ENCODE peak calls at places on chromosomes 16 and 17, in six cellular contexts. M is RWPE1, O is GM23338, L is lung, T is A549, K is SK-N-SH. S is an unnamed sample.

GRCh38 chr17:41583137-41584127 is 3.3 kb downstream of the KRT14 start:
- DNase-seq in M (no peak), T (no peak), O (no peak), K (no peak), L (no peak), S (no peak)

GRCh38 chr16:9258423-9259051 is 167.1 kb downstream of the HAPSTR1 start:
- DNase-seq in L (peak; percentile 30), T (peak; percentile 52), M (peak; percentile 32), K (peak; percentile 63), O (peak; percentile 87), S (no peak)

GRCh38 chr16:80720759-80721470 is 83.5 kb downstream of the CDYL2 start:
- DNase-seq in M (no peak), L (no peak), T (no peak), O (no peak), K (no peak), S (no peak)

GRCh38 chr17:38508570-38508950 is 80.3 kb downstream of the ARHGAP23 start:
- DNase-seq in O (peak; percentile 62), L (no peak), K (no peak), T (no peak), M (no peak), S (no peak)

GRCh38 chr16:11833951-11834695 is 17.2 kb downstream of the RSL1D1 start:
- DNase-seq in M (peak; percentile 61), L (no peak), O (no peak), K (no peak), T (peak; percentile 24), S (no peak)

GRCh38 chr17:79888811-79889634 is 49.8 kb upstream of the CBX4 start:
- DNase-seq in O (no peak), M (no peak), T (no peak), K (peak; percentile 14), L (no peak), S (no peak)

GRCh38 chr17:17523001-17523713 is 27.0 kb upstream of the RASD1 start:
- DNase-seq in T (no peak), L (no peak), O (peak; percentile 25), M (no peak), K (no peak), S (no peak)

GRCh38 chr17:77364381-77364911 is 223.7 kb downstream of the SEC14L1 start:
- DNase-seq in K (no peak), O (no peak), L (no peak), M (no peak), T (no peak), S (no peak)

GRCh38 chr16:68005786-68006286 is 6.6 kb upstream of the DPEP2 start:
- DNase-seq in L (peak; percentile 54), M (peak; percentile 33), T (no peak), O (peak; percentile 29), K (no peak), S (no peak)

GRCh38 chr17:61495161-61495857 is 43.1 kb downstream of the TBX4 start:
- DNase-seq in T (no peak), L (no peak), K (no peak), M (peak; percentile 57), O (no peak), S (no peak)

GRCh38 chr16:56637814-56638750 is at the start of gene MT1A:
- DNase-seq in M (no peak), L (peak; percentile 78), T (peak; percentile 40), K (peak; percentile 74), O (peak; percentile 79), S (no peak)

GRCh38 chr17:51346218-51346982 is 86.1 kb downstream of the UTP18 start:
- DNase-seq in M (no peak), K (no peak), O (no peak), T (no peak), L (no peak), S (peak; percentile 73)

GRCh38 chr17:31596382-31597323 is 205.2 kb downstream of the RAB11FIP4 start:
- DNase-seq in L (peak; percentile 34), M (peak; percentile 93), O (peak; percentile 32), T (peak; percentile 86), K (no peak), S (peak; percentile 51)

GRCh38 chr16:69698404-69698803 is 28.0 kb downstream of the NQO1 start:
- DNase-seq in T (no peak), K (no peak), L (no peak), M (no peak), O (no peak), S (no peak)

GRCh38 chr17:48624544-48625501 is 1.3 kb downstream of the HOXB9 start:
- DNase-seq in T (peak; percentile 50), M (no peak), L (no peak), K (peak; percentile 73), O (peak; percentile 82), S (no peak)

GRCh38 chr17:46191332-46192210 is 1.7 kb downstream of the KANSL1 start:
- DNase-seq in K (peak; percentile 71), L (no peak), M (peak; percentile 73), O (peak; percentile 91), T (peak; percentile 64), S (peak; percentile 53)

GRCh38 chr16:68490829-68491575 is 42.7 kb upstream of the SMPD3 start:
- DNase-seq in T (peak; percentile 27), K (no peak), O (peak; percentile 28), M (peak; percentile 97), L (peak; percentile 59), S (no peak)

GRCh38 chr16:66295761-66296546 is 70.5 kb upstream of the CDH5 start:
- DNase-seq in O (no peak), T (no peak), K (no peak), M (no peak), L (no peak), S (no peak)

GRCh38 chr17:77308768-77309726 is 168.3 kb downstream of the SEC14L1 start:
- DNase-seq in L (no peak), T (no peak), O (no peak), K (peak; percentile 87), M (no peak), S (no peak)

GRCh38 chr17:231191-231965 is 49.9 kb upstream of the DOC2B start:
- DNase-seq in O (no peak), M (no peak), T (no peak), L (no peak), K (no peak), S (no peak)

GRCh38 chr17:586920-587319 is 127.7 kb downstream of the VPS53 start:
- DNase-seq in M (no peak), L (no peak), K (no peak), O (no peak), T (no peak), S (no peak)

GRCh38 chr16:17364319-17365210 is 106.2 kb downstream of the XYLT1 start:
- DNase-seq in O (no peak), L (no peak), M (peak; percentile 6), T (no peak), K (peak; percentile 25), S (no peak)
- H3K27ac ChIP-seq in O (peak overlapping the region; percentile 86), L (no peak overlapping the region), M (no peak overlapping the region), T (no peak overlapping the region), K (peak overlapping the region; percentile 84), S (no peak overlapping the region)

GRCh38 chr17:78774456-78774855 is 7.6 kb downstream of the CYTH1 start:
- DNase-seq in M (no peak), O (no peak), K (no peak), T (no peak), L (no peak), S (no peak)
- H3K27ac ChIP-seq in M (peak overlapping the region; percentile 78), O (no peak overlapping the region), K (no peak overlapping the region), T (no peak overlapping the region), L (peak overlapping the region; percentile 20), S (peak overlapping the region; percentile 40)

GRCh38 chr16:85945424-85945751 is 46.4 kb downstream of the IRF8 start:
- DNase-seq in O (no peak), K (no peak), M (no peak), T (no peak), L (no peak), S (no peak)
- H3K27ac ChIP-seq in O (no peak overlapping the region), K (no peak overlapping the region), M (no peak overlapping the region), T (no peak overlapping the region), L (no peak overlapping the region), S (no peak overlapping the region)

DNA sequence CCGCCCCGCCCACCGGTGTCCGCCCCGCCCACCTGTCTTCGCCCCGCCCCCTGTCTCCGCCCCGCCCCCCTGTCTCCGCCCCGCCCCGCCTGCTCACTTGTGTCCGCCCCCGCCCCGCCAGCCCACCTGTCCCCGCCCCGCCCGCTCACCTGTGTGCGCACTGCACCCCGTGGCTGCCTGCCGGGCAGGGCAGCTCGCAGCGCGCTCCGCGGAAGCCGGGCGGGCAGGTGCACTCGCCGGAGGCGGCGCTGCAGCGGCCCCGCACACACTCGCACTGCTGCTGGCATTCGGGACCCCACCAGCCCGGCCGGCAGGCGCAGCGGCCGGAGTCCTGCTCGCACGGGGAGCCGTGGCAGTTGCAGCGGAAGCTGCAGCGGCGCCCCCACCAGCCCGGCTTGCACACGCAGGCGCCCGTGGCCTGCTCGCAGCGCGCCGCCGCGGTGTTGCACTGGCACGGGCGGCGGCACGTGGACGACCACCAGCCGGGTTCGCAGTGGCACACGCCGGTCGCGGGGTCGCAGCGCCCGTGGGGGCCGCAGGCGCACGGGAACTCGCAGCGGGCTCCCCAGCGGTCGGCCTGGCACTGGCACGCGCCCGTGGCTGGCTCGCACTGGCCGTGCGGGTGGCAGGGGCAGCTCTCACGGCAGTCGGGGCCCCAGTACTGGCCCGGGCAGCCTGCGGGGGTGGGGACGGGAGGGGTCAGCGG is 2.1 kb downstream of the SCARF1 start:
- DNase-seq in O (peak; percentile 96), K (peak; percentile 89), T (peak; percentile 49), L (peak; percentile 76), M (peak; percentile 70), S (no peak)
- H3K27ac ChIP-seq in O (no peak overlapping the region), K (no peak overlapping the region), T (peak overlapping the region; percentile 59), L (peak overlapping the region; percentile 89), M (peak overlapping the region; percentile 15), S (no peak overlapping the region)

GRCh38 chr16:53078765-53079484 is 24.1 kb downstream of the CHD9 start:
- DNase-seq in K (no peak), L (no peak), O (no peak), M (no peak), T (no peak), S (no peak)
- H3K27ac ChIP-seq in K (peak overlapping the region; percentile 96), L (no peak overlapping the region), O (no peak overlapping the region), M (peak overlapping the region; percentile 91), T (peak overlapping the region; percentile 75), S (no peak overlapping the region)

DNA sequence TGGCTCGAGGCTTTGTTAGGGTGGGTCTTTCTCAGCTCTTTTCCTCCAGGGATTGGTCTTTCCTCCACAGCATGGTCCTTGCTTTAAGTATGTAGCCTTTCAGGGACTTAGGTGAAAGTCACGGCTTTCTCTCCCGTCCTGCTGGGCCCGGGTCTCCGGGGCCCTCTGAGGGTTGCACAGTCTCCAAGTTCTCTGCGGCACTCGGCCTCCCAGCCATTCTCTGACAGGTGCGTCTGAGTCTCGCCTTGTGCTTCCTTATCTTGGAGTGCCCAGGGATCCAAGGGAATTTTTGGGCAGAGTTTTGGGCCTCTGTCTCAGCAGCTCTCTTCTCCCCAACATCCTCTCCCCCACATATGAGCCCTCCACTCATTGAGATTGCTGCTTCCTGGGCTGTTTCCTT is 36.6 kb downstream of the ZNF750 start:
- DNase-seq in L (no peak), K (no peak), T (no peak), O (no peak), M (no peak), S (no peak)
- H3K27ac ChIP-seq in L (no peak overlapping the region), K (no peak overlapping the region), T (no peak overlapping the region), O (no peak overlapping the region), M (no peak overlapping the region), S (no peak overlapping the region)

GRCh38 chr17:64229815-64230550 is 33.1 kb downstream of the TEX2 start:
- DNase-seq in K (no peak), M (no peak), T (no peak), L (no peak), O (no peak), S (no peak)
- H3K27ac ChIP-seq in K (peak overlapping the region; percentile 95), M (peak overlapping the region; percentile 100), T (peak overlapping the region; percentile 43), L (peak overlapping the region; percentile 58), O (no peak overlapping the region), S (peak overlapping the region; percentile 10)